ENCODE peak calls at places on chromosomes 16 and 17, in six cellular contexts. A is left lung; P is colonic mucosa; I is frontal cortex; F is activated T-helper 1 cell treated with anti-CD3 and anti-CD28 coated beads, Interleukin-12 subunit alpha, Interleukin-12 subunit beta, Interleukin-2, Interleukin-4 antibody, amounts not matched to agents 30 ng/mL and 10 ng/mL and 1 ng/mL, durations not matched to agents 14 hours and 24 hours and 36 hours; R is T follicular helper cell. J is an unnamed sample.

GRCh38 chr17:73551756-73552155 is 92.5 kb downstream of the SDK2 start:
- DNase-seq in A (no peak), P (no peak), I (no peak), F (no peak), R (no peak), J (no peak)

GRCh38 chr17:17131876-17132275 is 74.3 kb downstream of the PLD6 start:
- DNase-seq in A (peak; percentile 41), P (no peak), I (no peak), F (no peak), R (no peak), J (no peak)

GRCh38 chr17:82926716-82927115 is 86.9 kb upstream of the ZNF750 start:
- DNase-seq in A (peak; percentile 54), P (no peak), I (no peak), F (no peak), R (no peak), J (peak; percentile 23)

GRCh38 chr17:28529012-28529400 is 22.9 kb downstream of the FOXN1 start:
- DNase-seq in A (no peak), P (no peak), I (no peak), F (no peak), R (no peak), J (no peak)

GRCh38 chr16:78215222-78215621 is 115.8 kb downstream of the WWOX start:
- DNase-seq in A (no peak), P (no peak), I (no peak), F (no peak), R (no peak), J (no peak)

GRCh38 chr17:72304859-72305258 is 184.0 kb downstream of the SOX9 start:
- DNase-seq in A (no peak), P (no peak), I (no peak), F (no peak), R (no peak), J (no peak)

GRCh38 chr16:21684199-21684598 is 20.4 kb downstream of the OTOA start:
- DNase-seq in A (no peak), P (peak; percentile 32), I (no peak), F (no peak), R (peak; percentile 4), J (no peak)

GRCh38 chr17:14942511-14943185 is 322.5 kb downstream of the PMP22 start:
- DNase-seq in A (no peak), P (no peak), I (no peak), F (no peak), R (no peak), J (no peak)

GRCh38 chr16:49405123-49405522 is 31.5 kb downstream of the C16orf78 start:
- DNase-seq in A (no peak), P (no peak), I (no peak), F (no peak), R (no peak), J (peak; percentile 41)

GRCh38 chr17:40062347-40063033 is at the start of gene THRA:
- DNase-seq in A (peak; percentile 95), P (peak; percentile 75), I (peak; percentile 96), F (peak; percentile 54), R (peak; percentile 66), J (peak; percentile 75)

GRCh38 chr16:46573008-46573833 is 48.0 kb downstream of the SHCBP1 start:
- DNase-seq in A (peak; percentile 71), P (no peak), I (no peak), F (no peak), R (no peak), J (no peak)

GRCh38 chr17:68437979-68438877 is 19.1 kb downstream of the WIPI1 start:
- DNase-seq in A (peak; percentile 78), P (peak; percentile 68), I (no peak), F (peak; percentile 51), R (no peak), J (peak; percentile 75)

GRCh38 chr17:2852211-2852610 is 56.0 kb downstream of the RAP1GAP2 start:
- DNase-seq in A (no peak), P (no peak), I (no peak), F (no peak), R (no peak), J (no peak)

GRCh38 chr17:38915639-38915995 is 9.8 kb upstream of the LASP1NB start:
- DNase-seq in A (no peak), P (no peak), I (no peak), F (no peak), R (no peak), J (no peak)

GRCh38 chr17:2808367-2809335 is 12.4 kb downstream of the RAP1GAP2 start:
- DNase-seq in A (peak; percentile 56), P (no peak), I (no peak), F (no peak), R (no peak), J (peak; percentile 32)

GRCh38 chr16:6081320-6081976 is 983.9 kb upstream of the EEF2KMT start:
- DNase-seq in A (no peak), P (peak; percentile 56), I (no peak), F (no peak), R (no peak), J (no peak)

GRCh38 chr17:42287305-42288077 is 807 bp upstream of the STAT5A start:
- DNase-seq in A (no peak), P (peak; percentile 45), I (peak; percentile 67), F (no peak), R (no peak), J (peak; percentile 76)

GRCh38 chr17:59838196-59838911 is 54.4 kb downstream of the TUBD1 start:
- DNase-seq in A (no peak), P (peak; percentile 47), I (no peak), F (no peak), R (no peak), J (no peak)

GRCh38 chr17:6639651-6640535 is 618 bp downstream of the KIAA0753 start:
- DNase-seq in A (peak; percentile 87), P (peak; percentile 42), I (no peak), F (no peak), R (no peak), J (peak; percentile 62)

GRCh38 chr16:85668676-85669424 is 19.9 kb downstream of the GINS2 start:
- DNase-seq in A (no peak), P (no peak), I (no peak), F (no peak), R (no peak), J (no peak)

GRCh38 chr16:678858-679807 is 1.1 kb upstream of the STUB1 start:
- DNase-seq in A (no peak), P (peak; percentile 80), I (peak; percentile 62), F (peak; percentile 40), R (no peak), J (no peak)

GRCh38 chr17:45149037-45149668 is 878 bp downstream of the HEXIM1 start:
- DNase-seq in A (peak; percentile 93), P (peak; percentile 92), I (peak; percentile 76), F (peak; percentile 73), R (peak; percentile 61), J (peak; percentile 82)

GRCh38 chr17:49090885-49091594 is 41.5 kb upstream of the B4GALNT2 start:
- DNase-seq in A (no peak), P (no peak), I (no peak), F (no peak), R (no peak), J (no peak)

GRCh38 chr17:82230627-82231311 is 1.9 kb downstream of the SLC16A3 start:
- DNase-seq in A (peak; percentile 97), P (peak; percentile 95), I (peak; percentile 87), F (peak; percentile 64), R (no peak), J (peak; percentile 92)

GRCh38 chr17:81309140-81309858 is 14.2 kb upstream of the SLC38A10 start:
- DNase-seq in A (peak; percentile 97), P (peak; percentile 97), I (peak; percentile 76), F (peak; percentile 9), R (no peak), J (peak; percentile 79)

GRCh38 chr17:75346906-75347305 is 57.7 kb upstream of the SLC25A19 start:
- DNase-seq in A (no peak), P (no peak), I (no peak), F (no peak), R (no peak), J (no peak)

GRCh38 chr17:38544839-38545209 is 60.9 kb downstream of the SRCIN1 start:
- DNase-seq in A (peak; percentile 54), P (no peak), I (no peak), F (no peak), R (no peak), J (no peak)

GRCh38 chr16:14378684-14379467 is 251.2 kb downstream of the PARN start:
- DNase-seq in A (peak; percentile 37), P (no peak), I (no peak), F (no peak), R (no peak), J (no peak)

GRCh38 chr17:80781188-80781577 is 210.5 kb upstream of the CHMP6 start:
- DNase-seq in A (peak; percentile 90), P (no peak), I (no peak), F (no peak), R (no peak), J (no peak)

GRCh38 chr16:59886021-59886420 is 1151.9 kb upstream of the GOT2 start:
- DNase-seq in A (no peak), P (no peak), I (no peak), F (no peak), R (no peak), J (no peak)

GRCh38 chr17:74358696-74359095 is 3.0 kb downstream of the BTBD17 start:
- DNase-seq in A (no peak), P (no peak), I (no peak), F (no peak), R (no peak), J (no peak)

GRCh38 chr17:78576389-78577112 is 645 bp downstream of the DNAH17 start:
- DNase-seq in A (no peak), P (no peak), I (no peak), F (no peak), R (no peak), J (no peak)

GRCh38 chr16:62256406-62256805 is 220.2 kb upstream of the CDH8 start:
- DNase-seq in A (no peak), P (no peak), I (no peak), F (no peak), R (no peak), J (no peak)

J was measured in natural killer cell treated with Interleukin-12 subunit alpha and Interleukin-12 subunit beta and Interleukin-15 and Interleukin-18, amount 100 ng/mL, for 72 hours.